ENCODE peak calls at places on chromosomes 3 and 15, in eight cellular contexts. Y, V, I, M, W, D, E and P are unnamed samples.
A peak's percentile ranks its signal among the peaks of the same experiment; 100 is the strongest.

GRCh38 chr15:77393471-77393840 is 26.4 kb downstream of the PEAK1 start:
- DNase-seq in Y (no peak), V (no peak), I (peak; percentile 17), M (peak; percentile 40), W (no peak), D (no peak), E (no peak), P (no peak)

GRCh38 chr3:119681279-119681678 is 4.1 kb upstream of the COX17 start:
- DNase-seq in Y (peak; percentile 72), V (no peak), I (peak; percentile 72), M (peak; percentile 65), W (no peak), D (no peak), E (no peak), P (no peak)

GRCh38 chr3:133277813-133278212 is 122.0 kb upstream of the BFSP2 start:
- DNase-seq in Y (no peak), V (no peak), I (peak; percentile 66), M (peak; percentile 43), W (no peak), D (no peak), E (no peak), P (no peak)

GRCh38 chr15:52558196-52558595 is 10.6 kb downstream of the ARPP19 start:
- DNase-seq in Y (peak; percentile 91), V (no peak), I (peak; percentile 55), M (peak; percentile 46), W (no peak), D (no peak), E (no peak), P (no peak)

GRCh38 chr3:57659810-57660439 is 33.0 kb downstream of the DENND6A start:
- DNase-seq in Y (no peak), V (no peak), I (peak; percentile 32), M (no peak), W (no peak), D (no peak), E (no peak), P (no peak)

GRCh38 chr3:107217161-107217560 is 160.1 kb upstream of the CCDC54 start:
- DNase-seq in Y (no peak), V (no peak), I (peak; percentile 98), M (peak; percentile 85), W (no peak), D (no peak), E (no peak), P (no peak)

GRCh38 chr3:194285024-194285858 is 65.9 kb downstream of the CPN2 start:
- DNase-seq in Y (no peak), V (no peak), I (peak; percentile 76), M (peak; percentile 66), W (peak; percentile 21), D (peak; percentile 19), E (no peak), P (no peak)

GRCh38 chr15:89115547-89115946 is 27.3 kb downstream of the ABHD2 start:
- DNase-seq in Y (no peak), V (no peak), I (no peak), M (no peak), W (no peak), D (no peak), E (no peak), P (peak; percentile 90)

GRCh38 chr15:90481023-90481422 is 48.7 kb upstream of the CRTC3 start:
- DNase-seq in Y (peak; percentile 29), V (no peak), I (peak; percentile 30), M (peak; percentile 7), W (no peak), D (no peak), E (no peak), P (no peak)

GRCh38 chr3:191087391-191087790 is 111.7 kb upstream of the OSTN start:
- DNase-seq in Y (no peak), V (no peak), I (no peak), M (peak; percentile 33), W (no peak), D (no peak), E (no peak), P (no peak)

GRCh38 chr3:78919021-78919755 is 848.6 kb downstream of the ROBO1 start:
- DNase-seq in Y (peak; percentile 74), V (no peak), I (peak; percentile 85), M (peak; percentile 88), W (no peak), D (no peak), E (no peak), P (no peak)

GRCh38 chr3:131630117-131630516 is 127.3 kb upstream of the MRPL3 start:
- DNase-seq in Y (peak; percentile 68), V (no peak), I (peak; percentile 7), M (peak; percentile 16), W (no peak), D (no peak), E (no peak), P (no peak)

GRCh38 chr3:187130346-187131066 is 8.8 kb downstream of the RPL39L start:
- DNase-seq in Y (peak; percentile 72), V (no peak), I (peak; percentile 89), M (peak; percentile 24), W (no peak), D (no peak), E (no peak), P (no peak)

GRCh38 chr15:57272770-57273357 is 103.4 kb upstream of the CGNL1 start:
- DNase-seq in Y (no peak), V (no peak), I (no peak), M (no peak), W (no peak), D (no peak), E (no peak), P (no peak)

GRCh38 chr3:33639889-33640288 is 78.2 kb downstream of the CLASP2 start:
- DNase-seq in Y (no peak), V (no peak), I (no peak), M (no peak), W (no peak), D (no peak), E (no peak), P (no peak)

GRCh38 chr3:124745092-124745491 is 14.8 kb downstream of the UMPS start:
- DNase-seq in Y (no peak), V (no peak), I (peak; percentile 21), M (peak; percentile 20), W (no peak), D (no peak), E (no peak), P (no peak)

GRCh38 chr3:141797167-141797773 is 34.1 kb downstream of the GRK7 start:
- DNase-seq in Y (peak; percentile 20), V (peak; percentile 85), I (peak; percentile 67), M (peak; percentile 49), W (peak; percentile 57), D (no peak), E (peak; percentile 70), P (peak; percentile 65)

GRCh38 chr3:178304758-178305157 is 231.5 kb upstream of the KCNMB2 start:
- DNase-seq in Y (no peak), V (no peak), I (peak; percentile 64), M (peak; percentile 71), W (no peak), D (no peak), E (no peak), P (no peak)

GRCh38 chr15:85404922-85405293 is 24.5 kb downstream of the AKAP13 start:
- DNase-seq in Y (no peak), V (no peak), I (peak; percentile 73), M (peak; percentile 51), W (no peak), D (no peak), E (no peak), P (no peak)

GRCh38 chr3:48472673-48472922 is 26.1 kb downstream of the ATRIP start:
- DNase-seq in Y (no peak), V (no peak), I (no peak), M (no peak), W (no peak), D (no peak), E (no peak), P (no peak)

GRCh38 chr3:13783556-13783955 is 96.3 kb downstream of the WNT7A start:
- DNase-seq in Y (no peak), V (no peak), I (no peak), M (no peak), W (no peak), D (no peak), E (no peak), P (no peak)

GRCh38 chr3:9800529-9800928 is 7.6 kb downstream of the ARPC4 start:
- DNase-seq in Y (no peak), V (no peak), I (no peak), M (no peak), W (no peak), D (no peak), E (no peak), P (no peak)
- TF ChIP-seq CTCF in Y (peak; percentile 10), V (peak; percentile 14), I (peak; percentile 24), M (peak; percentile 19), W (no peak), D (peak; percentile 65), E (no peak), P (no peak)

GRCh38 chr15:40743921-40744809 is 10.9 kb downstream of the RMDN3 start:
- DNase-seq in Y (no peak), V (peak; percentile 48), I (peak; percentile 80), M (peak; percentile 84), W (no peak), D (no peak), E (no peak), P (no peak)
- TF ChIP-seq CTCF in Y (no peak), V (no peak), I (peak; percentile 35), M (peak; percentile 33), W (no peak), D (no peak), E (no peak), P (no peak)

DNA sequence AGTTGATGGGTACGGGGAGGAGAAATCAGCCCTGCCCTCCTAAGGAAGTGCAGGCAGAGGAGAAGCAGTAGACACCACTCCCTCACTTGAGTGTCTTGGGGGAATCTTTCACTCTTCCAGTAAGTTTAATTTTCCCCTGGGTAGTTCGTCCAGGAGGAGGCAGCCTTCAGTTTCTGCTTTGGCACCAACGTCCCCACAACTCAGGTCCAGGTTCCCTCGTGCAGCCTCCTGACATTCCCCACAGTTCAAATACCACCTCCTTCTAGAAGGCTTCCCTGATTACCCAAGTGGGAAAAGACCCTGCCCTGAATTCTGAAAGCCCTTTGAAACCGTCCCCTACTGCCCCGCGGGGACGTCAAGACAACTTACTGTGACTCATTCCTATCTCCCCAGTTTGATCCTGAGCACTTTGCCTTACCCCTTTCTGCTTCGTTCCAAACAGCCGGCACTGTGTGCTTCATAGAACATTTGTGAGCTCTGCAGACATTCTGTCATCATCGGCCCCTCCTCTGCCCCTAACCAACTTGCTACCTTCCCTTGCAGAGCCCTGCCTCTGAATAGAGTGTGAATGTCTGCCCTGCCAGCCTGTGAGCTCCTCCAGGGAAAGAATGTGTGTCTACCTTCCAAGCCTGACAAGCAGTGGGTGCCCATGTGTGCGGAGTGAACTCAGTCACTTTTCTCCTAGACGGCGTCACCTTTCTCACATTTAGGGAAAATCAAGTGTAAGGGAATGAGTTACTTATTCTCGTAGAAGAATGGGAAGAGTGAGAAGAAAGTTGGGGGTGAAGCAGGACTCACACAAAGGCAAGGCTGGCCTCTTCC is 14.5 kb upstream of the SRP14 start:
- DNase-seq in Y (peak; percentile 37), V (peak; percentile 61), I (no peak), M (no peak), W (no peak), D (no peak), E (no peak), P (no peak)
- TF ChIP-seq CTCF in Y (peak; percentile 6), V (no peak), I (peak; percentile 12), M (no peak), W (no peak), D (peak; percentile 63), E (no peak), P (no peak)

DNA sequence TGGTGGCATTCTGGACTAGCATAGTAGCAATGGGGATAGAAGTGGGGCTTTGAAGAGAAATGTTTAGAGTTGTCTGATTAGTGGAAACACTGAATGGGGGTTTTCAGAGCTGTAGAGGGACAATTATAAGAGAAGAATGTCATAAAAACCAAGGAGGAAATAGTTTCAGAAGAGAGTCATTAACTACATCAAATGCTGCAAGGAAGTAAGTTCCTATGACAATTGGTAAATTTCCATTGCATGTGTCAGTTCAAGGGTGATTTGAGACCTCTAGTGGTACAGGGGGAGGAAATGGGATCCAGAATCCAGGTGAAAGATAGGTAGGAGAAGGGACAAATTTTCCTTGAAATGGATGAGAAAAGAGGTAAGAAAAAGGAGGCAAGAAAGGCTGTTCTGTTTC is 68.3 kb upstream of the TBC1D5 start:
- DNase-seq in Y (no peak), V (no peak), I (peak; percentile 42), M (peak; percentile 65), W (no peak), D (no peak), E (no peak), P (no peak)
- TF ChIP-seq CTCF in Y (no peak), V (no peak), I (peak; percentile 39), M (peak; percentile 48), W (no peak), D (peak; percentile 59), E (no peak), P (no peak)